ENCODE peak calls at places on chromosome 20, in seven cellular contexts. X is CD4-positive, CD25-positive, alpha-beta regulatory T cell; P is heart right ventricle; Z is tibial nerve; V is right atrium auricular region; U is right lobe of liver; G is SK-N-SH. N is an unnamed sample.

GRCh38 chr20:63297371-63297781 is 4.4 kb downstream of the COL20A1 start:
- DNase-seq in P (no peak), U (no peak), V (no peak), X (no peak), G (no peak), Z (no peak), N (no peak)

GRCh38 chr20:62500237-62500864 is 24.6 kb upstream of the GATA5 start:
- DNase-seq in G (peak; percentile 92), Z (peak; percentile 81), V (peak; percentile 75), X (peak; percentile 67), U (peak; percentile 76), P (peak; percentile 85), N (peak; percentile 73)

GRCh38 chr20:12698817-12699216 is 310.0 kb upstream of the SPTLC3 start:
- DNase-seq in V (no peak), Z (no peak), X (no peak), U (no peak), P (no peak), G (peak; percentile 2), N (no peak)

GRCh38 chr20:36066777-36067176 is 87.8 kb upstream of the EPB41L1 start:
- DNase-seq in X (no peak), P (no peak), Z (no peak), G (no peak), V (no peak), U (no peak), N (no peak)

GRCh38 chr20:17910828-17911294 is 57.7 kb downstream of the SNX5 start:
- DNase-seq in Z (peak; percentile 76), P (no peak), X (no peak), U (no peak), G (no peak), V (peak; percentile 84), N (no peak)

GRCh38 chr20:21006611-21007010 is 99.5 kb downstream of the LINC00237 start:
- DNase-seq in Z (no peak), V (no peak), X (no peak), P (no peak), U (no peak), G (no peak), N (no peak)

GRCh38 chr20:41643504-41643938 is 25.3 kb upstream of the CHD6 start:
- DNase-seq in P (no peak), X (no peak), V (no peak), U (no peak), Z (no peak), G (no peak), N (no peak)

GRCh38 chr20:35652641-35653429 is 11.9 kb downstream of the CPNE1 start:
- DNase-seq in X (no peak), V (no peak), Z (no peak), P (no peak), G (no peak), U (no peak), N (no peak)

GRCh38 chr20:60087563-60088105 is 129.4 kb downstream of the CDH26 start:
- DNase-seq in P (peak; percentile 46), U (no peak), V (no peak), X (no peak), G (no peak), Z (no peak), N (peak; percentile 82)

GRCh38 chr20:54140927-54141566 is 32.7 kb downstream of the CYP24A1 start:
- DNase-seq in P (no peak), U (no peak), X (no peak), V (no peak), Z (no peak), G (no peak), N (no peak)

GRCh38 chr20:44627364-44628010 is 24.0 kb downstream of the ADA start:
- DNase-seq in P (no peak), V (no peak), G (no peak), X (no peak), Z (no peak), U (no peak), N (no peak)

GRCh38 chr20:59591061-59591460 is 13.3 kb upstream of the PHACTR3 start:
- DNase-seq in G (no peak), X (no peak), P (no peak), V (no peak), U (no peak), Z (no peak), N (peak; percentile 21)

GRCh38 chr20:346640-347316 is at the start of gene NRSN2:
- DNase-seq in Z (no peak), X (no peak), U (no peak), P (peak; percentile 69), G (peak; percentile 89), V (peak; percentile 70), N (peak; percentile 70)

GRCh38 chr20:58851969-58852458 is 502 bp upstream of the GNAS start:
- DNase-seq in U (no peak), X (no peak), G (no peak), Z (no peak), V (no peak), P (no peak), N (no peak)

GRCh38 chr20:41509801-41510200 is 108.4 kb downstream of the CHD6 start:
- DNase-seq in U (peak; percentile 78), V (peak; percentile 70), G (no peak), Z (no peak), X (no peak), P (peak; percentile 49), N (no peak)

GRCh38 chr20:3406481-3407425 is 716 bp downstream of the DNAAF9 start:
- DNase-seq in U (no peak), V (peak; percentile 66), X (no peak), G (peak; percentile 57), Z (peak; percentile 36), P (no peak), N (peak; percentile 56)
- H3K27me3 ChIP-seq in U (no peaks in the 10 kb centered on the region), V (no peaks in the 10 kb centered on the region), X (no peaks in the 10 kb centered on the region), G (no peaks in the 10 kb centered on the region), Z (no peaks in the 10 kb centered on the region), P (no peaks in the 10 kb centered on the region), N (no peaks in the 10 kb centered on the region)

DNA sequence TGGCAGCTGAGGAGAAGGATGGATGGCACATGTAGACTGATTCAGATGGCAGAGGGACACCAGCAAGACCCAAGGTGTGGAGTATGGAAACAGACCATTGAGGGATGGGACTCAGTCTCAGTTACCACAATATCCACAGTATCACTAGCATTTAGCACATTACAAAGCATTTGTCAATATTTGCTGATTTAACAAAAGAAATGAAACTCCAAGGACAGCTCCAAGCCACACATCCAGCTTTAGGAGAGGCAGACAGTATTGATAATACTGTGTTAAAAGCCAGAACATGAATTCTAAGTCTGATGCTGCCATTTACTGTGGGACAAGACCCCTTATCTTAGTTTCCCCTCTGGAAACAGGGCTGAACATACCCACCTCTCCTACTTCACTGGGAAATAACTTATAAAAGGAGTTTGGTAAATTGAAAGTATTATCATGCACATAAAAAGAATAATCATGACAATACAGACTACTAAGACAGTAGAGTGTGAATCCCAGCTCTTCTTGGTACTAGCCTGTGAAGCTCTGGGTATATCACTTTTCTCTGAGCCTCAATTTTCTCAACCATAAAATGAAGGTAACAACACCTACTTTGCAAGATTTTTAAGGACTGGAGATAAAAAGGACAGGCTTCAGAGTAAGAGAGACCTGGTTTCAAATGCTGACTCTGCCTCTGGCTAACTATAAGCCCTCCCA is 11.1 kb downstream of the BCL2L1 start:
- DNase-seq in P (no peak), X (no peak), Z (no peak), V (no peak), G (no peak), U (no peak), N (no peak)
- H3K4me1 ChIP-seq in P (peaks cover 100% of the 10 kb centered on the region), X (peaks cover 73% of the 10 kb centered on the region), Z (peaks cover 84% of the 10 kb centered on the region), V (peaks cover 5% of the 10 kb centered on the region), G (peaks cover 43% of the 10 kb centered on the region), U (peaks cover 66% of the 10 kb centered on the region), N (peaks cover 73% of the 10 kb centered on the region)

GRCh38 chr20:48962976-48963730 is 41.6 kb downstream of the ARFGEF2 start:
- DNase-seq in U (no peak), V (no peak), G (no peak), Z (no peak), P (no peak), X (no peak), N (no peak)

GRCh38 chr20:48970681-48971370 is 49.3 kb downstream of the ARFGEF2 start:
- DNase-seq in X (no peak), P (no peak), Z (no peak), U (no peak), V (no peak), G (no peak), N (no peak)

GRCh38 chr20:48959902-48960550 is 38.5 kb downstream of the ARFGEF2 start:
- DNase-seq in Z (no peak), X (no peak), P (no peak), V (no peak), U (no peak), G (no peak), N (no peak)

DNA sequence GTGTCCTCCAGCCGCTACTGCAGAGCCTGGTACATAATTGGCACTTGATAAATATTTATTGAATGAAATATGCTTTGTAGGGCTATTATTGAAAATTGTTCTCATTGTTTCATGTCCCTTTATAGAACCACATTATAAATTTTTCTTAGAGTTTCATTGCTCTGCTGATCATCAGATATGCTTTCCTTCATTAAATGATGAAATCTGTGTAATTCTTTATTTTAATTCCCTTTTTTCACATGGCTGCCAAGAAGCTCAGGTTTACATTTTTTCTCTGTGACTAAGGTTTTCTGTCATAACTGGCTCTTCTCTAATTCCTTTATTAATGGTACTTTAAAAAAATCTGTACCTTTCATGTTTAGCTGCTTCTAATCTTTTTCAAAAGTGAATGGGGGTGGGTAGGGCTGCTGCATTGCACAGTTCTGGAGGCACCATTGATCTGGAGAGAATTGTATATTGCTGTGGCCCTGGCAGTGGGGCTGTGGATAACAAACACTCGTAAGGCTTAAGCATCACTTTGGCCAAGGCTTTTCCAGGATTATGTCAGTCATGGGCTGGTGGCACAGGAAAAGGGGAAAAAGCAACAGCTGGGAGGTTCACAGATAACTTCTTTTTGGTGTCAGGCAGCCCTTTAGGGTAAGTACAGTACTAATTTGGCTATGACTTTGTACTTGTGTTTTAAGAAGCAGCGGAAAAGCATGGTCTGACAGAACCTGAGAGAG is 43.8 kb downstream of the ARFGEF2 start:
- DNase-seq in Z (no peak), V (no peak), P (no peak), X (no peak), G (no peak), U (no peak), N (no peak)
- H3K27ac ChIP-seq in Z (no peak overlapping the region), V (no peak overlapping the region), P (no peak overlapping the region), X (no peak overlapping the region), G (peak overlapping the region; percentile 45), U (no peak overlapping the region), N (no peak overlapping the region)

GRCh38 chr20:37948956-37949355 is 46.0 kb downstream of the VSTM2L start:
- DNase-seq in U (no peak), X (no peak), V (peak; percentile 30), P (no peak), G (no peak), Z (no peak), N (no peak)

GRCh38 chr20:37945034-37945660 is 42.2 kb downstream of the VSTM2L start:
- DNase-seq in Z (no peak), G (no peak), P (no peak), X (no peak), V (no peak), U (no peak), N (no peak)

GRCh38 chr20:37947943-37948342 is 45.0 kb downstream of the VSTM2L start:
- DNase-seq in U (no peak), Z (no peak), X (no peak), P (no peak), G (no peak), V (no peak), N (no peak)

GRCh38 chr20:37944456-37944981 is 41.6 kb downstream of the VSTM2L start:
- DNase-seq in U (no peak), Z (no peak), G (no peak), X (no peak), V (no peak), P (no peak), N (no peak)

DNA sequence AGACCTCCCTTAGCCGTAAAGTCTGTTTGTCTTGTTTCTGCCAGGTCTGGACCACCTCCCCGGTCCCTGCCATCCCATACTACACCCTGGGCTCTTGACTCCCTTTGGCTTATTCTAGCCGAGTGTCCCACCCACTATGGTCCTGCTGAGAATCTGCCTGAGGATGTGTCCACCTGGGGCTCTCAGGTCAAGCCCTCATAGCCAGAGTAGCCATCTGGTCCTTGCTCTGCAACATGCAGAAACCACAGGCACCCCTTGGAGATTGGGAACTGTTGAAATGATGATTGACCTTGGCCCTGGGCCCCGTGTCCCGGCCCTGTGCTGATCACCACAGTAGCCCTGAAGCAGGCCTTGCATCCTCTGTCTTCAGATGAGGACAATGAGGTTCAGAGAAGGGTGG is 44.0 kb downstream of the VSTM2L start:
- DNase-seq in G (no peak), P (no peak), Z (no peak), U (no peak), X (no peak), V (peak; percentile 21), N (no peak)
- H3K27me3 ChIP-seq in G (no peaks in the 10 kb centered on the region), P (no peaks in the 10 kb centered on the region), Z (no peaks in the 10 kb centered on the region), U (no peaks in the 10 kb centered on the region), X (no peaks in the 10 kb centered on the region), V (no peaks in the 10 kb centered on the region), N (no peaks in the 10 kb centered on the region)

N was measured in left lung.